ENCODE peak calls at places on chromosomes 4 and X, in four cellular contexts. One of them, this sample, is unnamed.

GRCh38 chrX:108097380-108097779 is 5.8 kb downstream of the ATG4A start:
- DNase-seq in nephron progenitor cell: no peak
- DNase-seq in Peyer's patch: no peak
- DNase-seq in upper lobe of right lung: no peak
- DNase-seq in this sample: no peak

GRCh38 chrX:72021975-72022374 is 109.7 kb downstream of the RTL5 start:
- DNase-seq in Peyer's patch: peak; percentile 39
- DNase-seq in upper lobe of right lung: no peak
- DNase-seq in nephron progenitor cell: no peak
- DNase-seq in this sample: no peak

GRCh38 chr4:11650801-11651596 is 222.3 kb upstream of the HS3ST1 start:
- DNase-seq in Peyer's patch: no peak
- DNase-seq in nephron progenitor cell: peak; percentile 17
- DNase-seq in upper lobe of right lung: no peak
- DNase-seq in this sample: no peak

GRCh38 chr4:118811008-118811764 is 24.7 kb downstream of the SEC24D start:
- DNase-seq in upper lobe of right lung: no peak
- DNase-seq in nephron progenitor cell: no peak
- DNase-seq in Peyer's patch: no peak
- DNase-seq in this sample: no peak

GRCh38 chrX:40172980-40173661 is 75.4 kb upstream of the BCOR start:
- DNase-seq in nephron progenitor cell: no peak
- DNase-seq in upper lobe of right lung: no peak
- DNase-seq in Peyer's patch: no peak
- DNase-seq in this sample: no peak

GRCh38 chr4:156939801-156940200 is 31.8 kb downstream of the PDGFC start:
- DNase-seq in nephron progenitor cell: no peak
- DNase-seq in Peyer's patch: no peak
- DNase-seq in upper lobe of right lung: no peak
- DNase-seq in this sample: no peak

GRCh38 chrX:155505296-155505695 is 46.9 kb upstream of the F8A3 start:
- DNase-seq in upper lobe of right lung: no peak
- DNase-seq in Peyer's patch: no peak
- DNase-seq in nephron progenitor cell: no peak
- DNase-seq in this sample: no peak

GRCh38 chr4:112060212-112060611 is 85.0 kb upstream of the FAM241A start:
- DNase-seq in upper lobe of right lung: no peak
- DNase-seq in Peyer's patch: no peak
- DNase-seq in nephron progenitor cell: no peak
- DNase-seq in this sample: no peak

GRCh38 chr4:26320159-26320452 is 708 bp upstream of the RBPJ start:
- DNase-seq in Peyer's patch: no peak
- DNase-seq in nephron progenitor cell: no peak
- DNase-seq in upper lobe of right lung: no peak
- DNase-seq in this sample: peak; percentile 49

GRCh38 chr4:16085822-16086221 is 2.0 kb upstream of the PROM1 start:
- DNase-seq in upper lobe of right lung: no peak
- DNase-seq in Peyer's patch: no peak
- DNase-seq in nephron progenitor cell: no peak
- DNase-seq in this sample: no peak

GRCh38 chr4:142846105-142846728 is at the start of gene INPP4B:
- DNase-seq in nephron progenitor cell: peak; percentile 68
- DNase-seq in upper lobe of right lung: peak; percentile 69
- DNase-seq in Peyer's patch: peak; percentile 53
- DNase-seq in this sample: no peak

GRCh38 chr4:2761035-2761923 is 5.1 kb upstream of the TNIP2 start:
- DNase-seq in Peyer's patch: peak; percentile 92
- DNase-seq in upper lobe of right lung: peak; percentile 78
- DNase-seq in nephron progenitor cell: no peak
- DNase-seq in this sample: no peak

GRCh38 chr4:6562931-6563901 is 11.8 kb upstream of the MAN2B2 start:
- DNase-seq in upper lobe of right lung: no peak
- DNase-seq in nephron progenitor cell: peak; percentile 60
- DNase-seq in Peyer's patch: no peak
- DNase-seq in this sample: no peak

GRCh38 chr4:25001499-25001898 is 29.2 kb downstream of the LGI2 start:
- DNase-seq in Peyer's patch: no peak
- DNase-seq in upper lobe of right lung: no peak
- DNase-seq in nephron progenitor cell: no peak
- DNase-seq in this sample: no peak

GRCh38 chrX:130085551-130085986 is 24.7 kb downstream of the ELF4 start:
- DNase-seq in upper lobe of right lung: no peak
- DNase-seq in nephron progenitor cell: no peak
- DNase-seq in Peyer's patch: no peak
- DNase-seq in this sample: no peak

GRCh38 chr4:146132445-146132844 is 43.1 kb upstream of the LSM6 start:
- DNase-seq in nephron progenitor cell: no peak
- DNase-seq in upper lobe of right lung: no peak
- DNase-seq in Peyer's patch: no peak
- DNase-seq in this sample: no peak

GRCh38 chrX:17595456-17596035 is 141.7 kb upstream of the SCML1 start:
- DNase-seq in Peyer's patch: no peak
- DNase-seq in upper lobe of right lung: no peak
- DNase-seq in nephron progenitor cell: no peak
- DNase-seq in this sample: no peak

GRCh38 chrX:47358387-47359065 is 11.9 kb upstream of the ZNF157 start:
- DNase-seq in nephron progenitor cell: no peak
- DNase-seq in Peyer's patch: peak; percentile 49
- DNase-seq in upper lobe of right lung: no peak
- DNase-seq in this sample: no peak

GRCh38 chr4:148225639-148226038 is 216.6 kb downstream of the NR3C2 start:
- DNase-seq in nephron progenitor cell: no peak
- DNase-seq in Peyer's patch: no peak
- DNase-seq in upper lobe of right lung: no peak
- DNase-seq in this sample: no peak

GRCh38 chrX:64885850-64886249 is 90.4 kb downstream of the ZC4H2 start:
- DNase-seq in Peyer's patch: no peak
- DNase-seq in nephron progenitor cell: peak; percentile 9
- DNase-seq in upper lobe of right lung: no peak
- DNase-seq in this sample: no peak

GRCh38 chrX:22389544-22390243 is 117.0 kb downstream of the CBLL2 start:
- DNase-seq in nephron progenitor cell: no peak
- DNase-seq in upper lobe of right lung: no peak
- DNase-seq in Peyer's patch: no peak
- DNase-seq in this sample: no peak

GRCh38 chr4:32748498-32748897 is 2028.3 kb downstream of the PCDH7 start:
- DNase-seq in Peyer's patch: no peak
- DNase-seq in upper lobe of right lung: no peak
- DNase-seq in nephron progenitor cell: no peak
- DNase-seq in this sample: no peak

GRCh38 chrX:133081990-133082389 is 14.9 kb downstream of the USP26 start:
- DNase-seq in upper lobe of right lung: no peak
- DNase-seq in nephron progenitor cell: no peak
- DNase-seq in Peyer's patch: no peak
- DNase-seq in this sample: no peak

GRCh38 chrX:111003118-111003517 is 92.9 kb upstream of the PAK3 start:
- DNase-seq in upper lobe of right lung: no peak
- DNase-seq in Peyer's patch: no peak
- DNase-seq in nephron progenitor cell: no peak
- DNase-seq in this sample: no peak

GRCh38 chrX:113399501-113400192 is 559.0 kb upstream of the AMOT start:
- DNase-seq in Peyer's patch: no peak
- DNase-seq in nephron progenitor cell: no peak
- DNase-seq in upper lobe of right lung: no peak
- DNase-seq in this sample: no peak

GRCh38 chrX:45322382-45322781 is 121.7 kb upstream of the DIPK2B start:
- DNase-seq in Peyer's patch: peak; percentile 59
- DNase-seq in nephron progenitor cell: peak; percentile 1
- DNase-seq in upper lobe of right lung: no peak
- DNase-seq in this sample: no peak
- TF ChIP-seq CTCF in Peyer's patch: no peak
- TF ChIP-seq CTCF in nephron progenitor cell: peak; percentile 18
- TF ChIP-seq CTCF in upper lobe of right lung: peak; percentile 41
- TF ChIP-seq CTCF in this sample: no peak

GRCh38 chr4:183362916-183363542 is 40.8 kb upstream of the CLDN24 start:
- DNase-seq in upper lobe of right lung: no peak
- DNase-seq in nephron progenitor cell: no peak
- DNase-seq in Peyer's patch: no peak
- DNase-seq in this sample: no peak
- TF ChIP-seq CTCF in upper lobe of right lung: no peak
- TF ChIP-seq CTCF in nephron progenitor cell: no peak
- TF ChIP-seq CTCF in Peyer's patch: no peak
- TF ChIP-seq CTCF in this sample: no peak

GRCh38 chrX:41475611-41476241 is 28.6 kb downstream of the NYX start:
- DNase-seq in upper lobe of right lung: no peak
- DNase-seq in nephron progenitor cell: no peak
- DNase-seq in Peyer's patch: no peak
- DNase-seq in this sample: no peak

GRCh38 chrX:41480508-41481260 is 33.5 kb downstream of the NYX start:
- DNase-seq in nephron progenitor cell: no peak
- DNase-seq in Peyer's patch: no peak
- DNase-seq in upper lobe of right lung: peak; percentile 65
- DNase-seq in this sample: no peak

GRCh38 chrX:41478397-41478911 is 31.3 kb downstream of the NYX start:
- DNase-seq in Peyer's patch: no peak
- DNase-seq in upper lobe of right lung: no peak
- DNase-seq in nephron progenitor cell: no peak
- DNase-seq in this sample: no peak

GRCh38 chrX:41482153-41482850 is 35.2 kb downstream of the NYX start:
- DNase-seq in upper lobe of right lung: no peak
- DNase-seq in nephron progenitor cell: no peak
- DNase-seq in Peyer's patch: no peak
- DNase-seq in this sample: no peak

GRCh38 chrX:41481264-41482109 is 34.3 kb downstream of the NYX start:
- DNase-seq in nephron progenitor cell: no peak
- DNase-seq in Peyer's patch: no peak
- DNase-seq in upper lobe of right lung: no peak
- DNase-seq in this sample: no peak
- TF ChIP-seq CTCF in nephron progenitor cell: peak; percentile 13
- TF ChIP-seq CTCF in Peyer's patch: peak; percentile 18
- TF ChIP-seq CTCF in upper lobe of right lung: peak; percentile 25
- TF ChIP-seq CTCF in this sample: no peak

GRCh38 chr4:110510955-110511544 is 35.1 kb downstream of the ENPEP start:
- DNase-seq in upper lobe of right lung: no peak
- DNase-seq in nephron progenitor cell: peak; percentile 10
- DNase-seq in Peyer's patch: no peak
- DNase-seq in this sample: no peak

GRCh38 chr4:110505440-110505839 is 29.5 kb downstream of the ENPEP start:
- DNase-seq in Peyer's patch: no peak
- DNase-seq in upper lobe of right lung: no peak
- DNase-seq in nephron progenitor cell: no peak
- DNase-seq in this sample: no peak

GRCh38 chr4:110512901-110513300 is 36.9 kb downstream of the ENPEP start:
- DNase-seq in Peyer's patch: no peak
- DNase-seq in upper lobe of right lung: no peak
- DNase-seq in nephron progenitor cell: no peak
- DNase-seq in this sample: no peak

GRCh38 chr4:110510282-110510681 is 34.3 kb downstream of the ENPEP start:
- DNase-seq in upper lobe of right lung: no peak
- DNase-seq in Peyer's patch: peak; percentile 79
- DNase-seq in nephron progenitor cell: no peak
- DNase-seq in this sample: no peak

DNA sequence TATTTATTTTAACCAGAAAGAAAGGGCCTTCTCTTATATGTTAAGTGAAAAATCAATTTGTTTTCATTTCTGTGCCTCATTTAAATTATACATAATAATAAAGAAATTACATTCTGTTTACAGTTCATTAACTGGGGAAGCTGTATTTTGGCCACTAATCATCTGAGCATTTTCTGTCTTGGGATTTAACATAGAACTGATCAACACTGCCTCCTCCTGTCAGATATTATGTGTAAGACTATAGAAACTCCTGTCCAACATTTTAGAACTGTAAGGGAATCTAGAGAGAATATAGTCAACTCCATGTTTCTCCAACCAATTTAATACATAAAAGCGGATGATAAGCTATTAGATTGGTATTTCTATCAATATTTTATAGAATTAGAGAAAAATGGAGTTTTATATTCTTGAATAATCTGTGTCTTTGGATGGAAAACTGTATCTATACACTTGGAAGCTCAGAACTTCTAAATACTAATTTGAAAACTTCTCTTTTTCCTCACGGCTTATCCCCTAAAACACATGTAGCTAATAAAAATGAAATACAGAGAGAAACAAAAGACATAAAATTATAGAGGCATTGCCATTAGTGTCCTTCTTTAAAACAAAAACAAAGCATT is 33.0 kb downstream of the ENPEP start:
- DNase-seq in nephron progenitor cell: no peak
- DNase-seq in Peyer's patch: no peak
- DNase-seq in upper lobe of right lung: no peak
- DNase-seq in this sample: no peak
- TF ChIP-seq CTCF in nephron progenitor cell: peak; percentile 35
- TF ChIP-seq CTCF in Peyer's patch: no peak
- TF ChIP-seq CTCF in upper lobe of right lung: peak; percentile 26
- TF ChIP-seq CTCF in this sample: peak; percentile 10

GRCh38 chr4:158667651-158668198 is 4.0 kb downstream of the C4orf46 start:
- DNase-seq in nephron progenitor cell: peak; percentile 14
- DNase-seq in upper lobe of right lung: no peak
- DNase-seq in Peyer's patch: no peak
- DNase-seq in this sample: no peak
- TF ChIP-seq CTCF in nephron progenitor cell: peak; percentile 57
- TF ChIP-seq CTCF in upper lobe of right lung: peak; percentile 52
- TF ChIP-seq CTCF in Peyer's patch: peak; percentile 27
- TF ChIP-seq CTCF in this sample: peak; percentile 23